ENCODE peak calls at places on chromosomes 4 and X, in six cellular contexts. U is IMR-90, L is cardiac fibroblast, C is kidney epithelial cell, N is upper lobe of right lung, O is fibroblast of pulmonary artery. Q is an unnamed sample.

GRCh38 chr4:54659213-54660144 is 1.7 kb downstream of the KIT start:
- DNase-seq in U (peak), L (peak), C (no peak), N (no peak), O (peak), Q (peak)

GRCh38 chr4:62225972-62226371 is 1025.8 kb downstream of the ADGRL3 start:
- DNase-seq in U (no peak), L (peak), C (no peak), N (no peak), O (peak), Q (no peak)

GRCh38 chrX:44927398-44927797 is 54.4 kb downstream of the KDM6A start:
- DNase-seq in U (no peak), L (no peak), C (no peak), N (no peak), O (no peak), Q (no peak)

GRCh38 chr4:99998062-99998880 is 48.2 kb upstream of the H2AZ1 start:
- DNase-seq in U (peak), L (peak), C (peak), N (no peak), O (peak), Q (peak)

GRCh38 chr4:2080429-2081300 is 21.5 kb downstream of the NAT8L start:
- DNase-seq in U (no peak), L (no peak), C (no peak), N (peak), O (no peak), Q (no peak)

GRCh38 chr4:4818440-4819212 is 40.8 kb upstream of the MSX1 start:
- DNase-seq in U (no peak), L (no peak), C (no peak), N (no peak), O (no peak), Q (no peak)

GRCh38 chr4:123889376-123889945 is 492.9 kb downstream of the SPRY1 start:
- DNase-seq in U (no peak), L (peak), C (no peak), N (no peak), O (peak), Q (peak)

GRCh38 chr4:128347930-128348660 is 60.5 kb upstream of the PGRMC2 start:
- DNase-seq in U (peak), L (peak), C (no peak), N (no peak), O (peak), Q (peak)

GRCh38 chr4:133968174-133968573 is 233.4 kb downstream of the PABPC4L start:
- DNase-seq in U (no peak), L (no peak), C (no peak), N (no peak), O (peak), Q (no peak)

GRCh38 chr4:153082322-153083301 is 121.6 kb upstream of the TRIM2 start:
- DNase-seq in U (no peak), L (no peak), C (no peak), N (no peak), O (no peak), Q (no peak)

GRCh38 chrX:85903692-85904471 is 143.5 kb downstream of the CHM start:
- DNase-seq in U (no peak), L (no peak), C (no peak), N (no peak), O (no peak), Q (no peak)

GRCh38 chrX:129678176-129678880 is 23.6 kb upstream of the APLN start:
- DNase-seq in U (no peak), L (no peak), C (no peak), N (peak), O (no peak), Q (peak)

GRCh38 chrX:131985526-131986049 is 37.5 kb upstream of the STK26 start:
- DNase-seq in U (no peak), L (no peak), C (no peak), N (no peak), O (no peak), Q (no peak)

GRCh38 chr4:72567821-72568620 is 1.0 kb downstream of the ADAMTS3 start:
- DNase-seq in U (peak), L (peak), C (peak), N (peak), O (peak), Q (peak)

GRCh38 chr4:106868381-106869035 is 167.6 kb downstream of the DKK2 start:
- DNase-seq in U (no peak), L (peak), C (no peak), N (no peak), O (peak), Q (peak)

GRCh38 chr4:138455097-138455496 is 212.9 kb upstream of the SLC7A11 start:
- DNase-seq in U (no peak), L (no peak), C (no peak), N (no peak), O (no peak), Q (no peak)

GRCh38 chr4:99208719-99209075 is 10.3 kb downstream of the ADH6 start:
- DNase-seq in U (no peak), L (no peak), C (no peak), N (no peak), O (no peak), Q (no peak)

GRCh38 chr4:141680060-141680459 is 43.7 kb downstream of the IL15 start:
- DNase-seq in U (no peak), L (no peak), C (no peak), N (no peak), O (no peak), Q (no peak)

GRCh38 chr4:24589448-24589847 is 5.1 kb upstream of the DHX15 start:
- DNase-seq in U (no peak), L (no peak), C (no peak), N (no peak), O (no peak), Q (no peak)

GRCh38 chrX:121902463-121902862 is 855.1 kb downstream of the GLUD2 start:
- DNase-seq in U (no peak), L (peak), C (no peak), N (no peak), O (peak), Q (no peak)

GRCh38 chr4:108370291-108370690 is 201.6 kb upstream of the LEF1 start:
- DNase-seq in U (no peak), L (no peak), C (no peak), N (no peak), O (no peak), Q (no peak)

GRCh38 chrX:124501566-124501965 is 155.2 kb downstream of the SH2D1A start:
- DNase-seq in U (no peak), L (no peak), C (no peak), N (no peak), O (no peak), Q (no peak)

GRCh38 chr4:142243250-142243649 is 602.9 kb downstream of the INPP4B start:
- DNase-seq in U (no peak), L (peak), C (no peak), N (no peak), O (no peak), Q (no peak)

GRCh38 chrX:23749129-23749528 is 6.1 kb upstream of the ACOT9 start:
- DNase-seq in U (no peak), L (no peak), C (no peak), N (no peak), O (no peak), Q (no peak)

GRCh38 chr4:188041721-188042120 is 46.1 kb downstream of the ZFP42 start:
- DNase-seq in U (no peak), L (no peak), C (no peak), N (no peak), O (no peak), Q (no peak)

GRCh38 chrX:63275127-63275526 is 76.0 kb downstream of the SPIN4 start:
- DNase-seq in U (peak), L (peak), C (no peak), N (no peak), O (peak), Q (no peak)

GRCh38 chr4:72468904-72469502 is 100.0 kb downstream of the ADAMTS3 start:
- DNase-seq in U (peak), L (peak), C (no peak), N (no peak), O (peak), Q (peak)

GRCh38 chr4:188002751-188003150 is 7.2 kb downstream of the ZFP42 start:
- DNase-seq in U (no peak), L (no peak), C (no peak), N (no peak), O (no peak), Q (no peak)

GRCh38 chr4:98833384-98833783 is 95.5 kb downstream of the EIF4E start:
- DNase-seq in U (no peak), L (no peak), C (no peak), N (no peak), O (no peak), Q (no peak)

GRCh38 chr4:90582087-90582486 is 454.9 kb downstream of the CCSER1 start:
- DNase-seq in U (no peak), L (no peak), C (no peak), N (no peak), O (no peak), Q (no peak)

GRCh38 chrX:139692908-139693307 is 15.1 kb downstream of the MCF2 start:
- DNase-seq in U (no peak), L (no peak), C (no peak), N (no peak), O (no peak), Q (no peak)

GRCh38 chrX:8783100-8784098 is 17.8 kb downstream of the FAM9A start:
- DNase-seq in U (peak), L (peak), C (no peak), N (no peak), O (peak), Q (no peak)

GRCh38 chr4:159443975-159444374 is 341.1 kb downstream of the RAPGEF2 start:
- DNase-seq in U (peak), L (no peak), C (no peak), N (no peak), O (no peak), Q (peak)

DNA sequence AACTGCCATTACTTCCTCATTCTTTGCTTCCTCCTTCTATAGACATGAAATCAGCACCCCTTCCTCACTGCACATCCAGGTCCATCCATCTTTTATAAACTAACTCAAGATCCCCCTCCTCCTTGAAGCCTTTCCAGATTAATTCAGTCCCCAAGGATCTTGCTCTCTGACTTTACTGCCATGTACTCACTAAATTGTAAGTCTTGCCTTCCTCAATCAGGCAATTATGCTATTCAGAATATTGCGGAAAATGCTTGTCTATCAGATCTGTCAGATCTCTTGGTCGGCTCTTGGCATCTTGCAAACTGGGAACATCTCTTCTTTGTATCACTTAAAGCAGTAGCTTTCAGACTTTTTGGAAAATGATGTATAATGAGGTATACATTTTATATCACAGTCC is 3.6 kb downstream of the GPRIN3 start:
- DNase-seq in U (no peak), L (no peak), C (no peak), N (no peak), O (no peak), Q (no peak)
- H3K4me3 ChIP-seq in U (no peak), L (no peak), C (no peak), N (peak), O (no peak), Q (no peak)

GRCh38 chr4:15897577-15897976 is 41.0 kb downstream of the FGFBP1 start:
- DNase-seq in U (no peak), L (no peak), C (no peak), N (no peak), O (no peak), Q (no peak)

GRCh38 chr4:15901996-15902395 is 36.5 kb downstream of the FGFBP1 start:
- DNase-seq in U (no peak), L (no peak), C (no peak), N (no peak), O (no peak), Q (no peak)

GRCh38 chr4:15902741-15903140 is 35.8 kb downstream of the FGFBP1 start:
- DNase-seq in U (no peak), L (no peak), C (no peak), N (no peak), O (no peak), Q (no peak)

GRCh38 chr4:15898902-15899301 is 39.6 kb downstream of the FGFBP1 start:
- DNase-seq in U (no peak), L (no peak), C (no peak), N (no peak), O (no peak), Q (peak)

DNA sequence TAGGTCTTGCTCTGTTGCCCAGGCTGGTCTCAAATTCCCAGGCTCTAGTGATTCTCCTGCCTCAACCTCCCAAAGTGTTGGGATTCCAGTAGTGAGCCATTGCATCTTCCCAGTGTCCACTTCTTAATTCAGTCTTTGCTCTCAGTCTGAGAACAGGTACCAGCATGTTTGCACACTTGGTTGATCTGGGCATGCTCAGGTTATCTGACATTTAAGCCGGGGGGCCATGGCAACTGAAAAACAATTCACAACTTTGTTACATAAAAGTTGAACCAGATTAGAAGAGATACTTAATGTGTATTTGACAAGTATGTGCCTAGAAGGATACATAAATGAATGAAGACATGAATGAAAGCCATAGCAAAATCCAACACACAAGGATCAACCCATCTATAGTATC is 39.0 kb downstream of the FGFBP1 start:
- DNase-seq in U (no peak), L (no peak), C (no peak), N (no peak), O (no peak), Q (no peak)
- TF ChIP-seq CTCF in U (no peak), L (no peak), C (no peak), N (no peak), O (no peak), Q (no peak)

GRCh38 chrX:56995271-56995994 is at the start of gene SPIN3:
- DNase-seq in U (peak), L (peak), C (peak), N (peak), O (peak), Q (peak)
- H3K4me3 ChIP-seq in U (peak), L (peak), C (peak), N (peak), O (peak), Q (peak)

GRCh38 chr4:46274717-46275116 is 115.2 kb downstream of the GABRA2 start:
- DNase-seq in U (no peak), L (no peak), C (no peak), N (no peak), O (peak), Q (no peak)
- TF ChIP-seq CTCF in U (peak), L (no peak), C (peak), N (no peak), O (peak), Q (no peak)

GRCh38 chrX:65697173-65697572 is 29.7 kb downstream of the MSN start:
- DNase-seq in U (peak), L (peak), C (no peak), N (no peak), O (peak), Q (peak)
- H3K4me3 ChIP-seq in U (no peak), L (no peak), C (no peak), N (no peak), O (no peak), Q (no peak)

DNA sequence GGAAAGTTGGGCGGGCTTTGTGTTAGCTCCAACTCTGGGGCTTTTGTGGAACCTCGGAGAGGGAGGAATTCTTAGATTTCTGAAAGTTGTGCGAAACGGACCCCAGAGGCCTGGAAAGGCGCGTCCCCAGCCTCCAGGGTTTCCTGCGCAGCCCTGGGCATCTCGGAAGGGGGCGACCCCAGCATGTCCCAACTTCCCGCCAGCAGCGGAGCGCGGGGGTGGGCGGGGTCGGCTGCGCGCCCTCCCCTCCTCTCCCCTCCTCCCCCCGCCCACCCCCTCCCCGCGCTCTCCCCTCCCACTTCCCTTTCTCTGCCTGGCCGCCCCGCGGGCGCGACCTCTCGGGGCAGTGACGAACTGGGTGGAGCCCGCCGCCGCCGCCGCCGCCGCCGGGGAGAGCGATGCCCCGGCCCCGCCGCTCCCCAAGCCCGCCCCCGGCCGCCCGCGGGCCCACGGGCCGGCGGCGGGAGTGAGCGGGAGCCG is 16.8 kb downstream of the PTTG2 start:
- DNase-seq in U (peak), L (peak), C (no peak), N (peak), O (peak), Q (peak)
- TF ChIP-seq CTCF in U (peak), L (no peak), C (no peak), N (no peak), O (no peak), Q (no peak)

GRCh38 chrX:25002658-25003015 is 13.1 kb downstream of the ARX start:
- DNase-seq in U (no peak), L (no peak), C (no peak), N (no peak), O (no peak), Q (no peak)

GRCh38 chrX:25001808-25002657 is 13.7 kb downstream of the ARX start:
- DNase-seq in U (no peak), L (no peak), C (no peak), N (no peak), O (no peak), Q (no peak)

GRCh38 chrX:25004485-25005032 is 11.2 kb downstream of the ARX start:
- DNase-seq in U (no peak), L (no peak), C (no peak), N (no peak), O (no peak), Q (peak)

GRCh38 chrX:25004040-25004439 is 11.7 kb downstream of the ARX start:
- DNase-seq in U (no peak), L (no peak), C (no peak), N (no peak), O (no peak), Q (no peak)

DNA sequence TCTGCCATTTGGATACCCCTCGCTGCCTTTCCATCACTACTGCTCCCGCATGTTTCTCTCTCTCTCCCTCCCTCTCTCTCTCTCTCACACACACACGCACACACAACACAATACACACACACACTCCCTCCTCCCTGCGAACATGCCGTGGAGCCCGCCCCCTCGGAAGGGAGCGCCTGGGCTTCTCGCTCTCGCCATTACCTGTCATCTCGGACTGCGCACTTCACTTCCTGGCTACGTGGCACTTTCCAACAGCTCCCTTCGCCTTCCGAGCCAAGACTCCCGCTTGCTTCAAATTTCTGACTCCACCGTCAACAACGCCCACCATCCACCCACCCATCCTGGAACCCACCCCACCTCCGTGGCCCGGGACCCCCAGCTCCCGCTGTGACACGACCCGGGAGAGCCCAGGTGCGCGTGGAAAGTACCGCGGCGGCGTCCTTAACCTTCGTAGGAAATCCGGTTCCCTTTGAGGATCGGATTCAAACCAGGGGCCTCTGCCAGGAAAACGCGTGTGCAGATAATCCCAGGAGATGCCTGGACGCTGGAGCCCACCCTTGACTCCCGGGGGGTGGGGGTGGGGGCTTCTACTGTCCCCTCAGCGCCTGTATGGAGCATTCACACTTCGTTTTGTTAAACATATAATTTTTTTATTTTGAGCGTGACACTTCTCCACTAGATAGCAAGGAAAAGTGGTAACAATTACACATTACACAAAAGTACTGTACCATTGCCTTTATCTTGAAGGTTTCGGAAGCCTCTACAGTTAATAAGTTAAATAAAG is 12.5 kb downstream of the ARX start:
- DNase-seq in U (no peak), L (no peak), C (no peak), N (no peak), O (no peak), Q (no peak)
- H3K4me3 ChIP-seq in U (no peak), L (no peak), C (no peak), N (no peak), O (no peak), Q (no peak)

DNA sequence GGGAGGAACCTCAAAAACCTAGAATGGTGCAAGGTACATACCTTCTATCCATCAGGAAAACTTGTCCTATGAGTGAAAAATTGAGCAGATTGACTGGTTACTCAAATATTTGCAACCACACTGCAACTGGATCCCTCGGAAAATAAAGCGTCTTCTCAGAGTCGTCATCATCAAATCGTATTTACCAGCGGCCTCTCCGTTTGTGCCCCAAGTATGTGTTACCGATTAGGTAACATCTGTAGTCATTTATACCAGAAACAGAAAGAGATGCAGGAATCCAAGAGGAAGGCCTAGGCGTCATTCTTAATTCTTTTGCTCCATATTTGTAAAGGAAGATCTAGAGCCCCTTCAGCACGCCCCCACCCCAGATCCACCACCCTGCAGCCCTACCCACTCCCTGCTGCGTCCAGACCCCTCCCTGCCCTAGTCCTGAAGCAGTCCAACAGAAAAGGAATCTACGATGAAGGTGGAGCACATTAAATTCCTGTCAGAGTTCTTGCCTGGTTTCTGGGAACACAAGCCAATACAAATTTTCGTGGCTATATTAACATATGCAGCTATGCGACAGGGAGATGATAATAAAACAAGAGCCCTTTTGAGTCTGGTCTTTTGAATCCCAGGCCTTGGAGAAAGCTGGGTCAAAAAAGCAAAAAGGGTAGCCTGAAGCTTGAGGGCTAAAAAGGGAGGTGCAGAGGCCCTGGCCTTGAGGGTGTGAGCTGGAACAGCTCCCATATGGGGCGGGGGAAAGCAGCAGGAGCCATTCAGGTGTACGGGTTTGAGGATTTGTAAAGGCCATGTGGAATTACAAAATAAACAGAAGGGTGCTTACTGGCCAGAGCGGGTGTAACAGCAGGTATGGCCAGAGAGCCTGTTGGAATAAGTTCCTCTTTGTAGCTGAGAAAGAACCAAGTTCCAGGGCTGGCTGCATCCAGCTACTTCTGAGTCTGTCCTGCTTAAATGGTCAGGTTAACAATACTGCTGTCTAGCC is 77.0 kb downstream of the ZNF827 start:
- DNase-seq in U (no peak), L (no peak), C (no peak), N (no peak), O (no peak), Q (no peak)
- TF ChIP-seq CTCF in U (no peak), L (no peak), C (no peak), N (no peak), O (no peak), Q (no peak)